ENCODE peak calls at places on chromosomes 11 and 22, in nine cellular contexts. G is Peyer's patch; X is stimulated activated CD8-positive, alpha-beta memory T cell treated with anti-CD3 and anti-CD28 coated beads, Interleukin-2, amount 100 ng/mL, for 1 hour; Y is fibroblast of pulmonary artery; N is type B pancreatic cell; U is mucosa of gallbladder; W is activated CD4-positive, alpha-beta T cell treated with anti-CD3 and anti-CD28 coated beads, Interleukin-2, amount 50 U/mL, for 24 hours; Z is coronary artery; D is NCI-H1092. J is an unnamed sample.
A peak's percentile ranks its signal among the peaks of the same experiment; 100 is the strongest.

GRCh38 chr22:21014202-21015050 is 539 bp upstream of the P2RX6 start:
- DNase-seq in W (peak; percentile 76), D (peak; percentile 97), G (peak; percentile 84), Y (peak; percentile 93), U (peak; percentile 82), N (peak; percentile 93), Z (peak; percentile 91), X (peak; percentile 71), J (no peak)

GRCh38 chr11:119472186-119472855 is 49.3 kb upstream of the THY1 start:
- DNase-seq in Z (no peak), U (no peak), W (no peak), Y (no peak), X (no peak), D (no peak), G (no peak), N (no peak), J (peak; percentile 64)

GRCh38 chr11:118211006-118211405 is 13.8 kb downstream of the JAML start:
- DNase-seq in G (no peak), N (no peak), W (no peak), X (no peak), D (no peak), Z (no peak), U (no peak), Y (peak; percentile 47), J (no peak)

GRCh38 chr11:46075928-46076327 is 45.3 kb downstream of the PHF21A start:
- DNase-seq in W (no peak), Y (no peak), G (no peak), X (no peak), Z (no peak), D (no peak), U (no peak), N (no peak), J (no peak)

GRCh38 chr11:43035011-43035564 is 276.7 kb upstream of the API5 start:
- DNase-seq in Y (no peak), N (no peak), U (no peak), D (no peak), W (no peak), X (no peak), G (no peak), Z (no peak), J (no peak)

GRCh38 chr11:72702842-72703241 is 28.6 kb upstream of the PDE2A start:
- DNase-seq in W (no peak), U (no peak), G (no peak), Y (no peak), Z (no peak), X (no peak), N (no peak), D (no peak), J (no peak)

GRCh38 chr11:92981508-92982043 is 12.1 kb downstream of the MTNR1B start:
- DNase-seq in G (no peak), Z (no peak), Y (no peak), D (no peak), W (no peak), U (no peak), N (no peak), X (no peak), J (no peak)

GRCh38 chr11:15969701-15970329 is 386.5 kb downstream of the SOX6 start:
- DNase-seq in N (no peak), D (no peak), G (no peak), Y (peak; percentile 95), U (no peak), W (no peak), X (no peak), Z (no peak), J (no peak)

GRCh38 chr11:32391965-32392553 is 43.3 kb downstream of the WT1 start:
- DNase-seq in X (no peak), N (no peak), Y (peak; percentile 97), Z (no peak), U (no peak), W (no peak), D (no peak), G (no peak), J (no peak)